ENCODE peak calls at places on chromosomes 2 and 18, in nine cellular contexts. X, K, R, B, Z, P, T, L and O are unnamed samples.

GRCh38 chr18:60347526-60348045 is 25.0 kb downstream of the MC4R start:
- DNase-seq in R (no peak), K (no peak), L (no peak), T (no peak), X (no peak), Z (no peak), P (no peak), B (no peak), O (no peak)

GRCh38 chr2:216478151-216478550 is 20.5 kb upstream of the RPL37A start:
- DNase-seq in P (no peak), T (no peak), X (peak), R (peak), K (peak), Z (no peak), L (no peak), B (peak), O (no peak)

GRCh38 chr2:125471963-125472362 is 1184.0 kb upstream of the GYPC start:
- DNase-seq in K (no peak), Z (no peak), P (no peak), L (peak), R (peak), T (peak), X (no peak), B (no peak), O (no peak)

GRCh38 chr2:112277591-112278220 is 2.3 kb downstream of the ZC3H6 start:
- DNase-seq in X (no peak), B (no peak), K (no peak), P (no peak), Z (no peak), L (no peak), T (no peak), R (no peak), O (no peak)

GRCh38 chr2:6975988-6976387 is 58.8 kb downstream of the RNF144A start:
- DNase-seq in K (no peak), X (no peak), T (no peak), P (no peak), B (no peak), Z (no peak), R (no peak), L (no peak), O (no peak)

GRCh38 chr2:34492781-34493455 is 893.8 kb upstream of the FAM98A start:
- DNase-seq in P (no peak), T (no peak), K (no peak), X (no peak), L (no peak), Z (no peak), B (no peak), R (no peak), O (no peak)

GRCh38 chr18:49814147-49814499 is 790 bp upstream of the ACAA2 start:
- DNase-seq in K (peak), L (peak), T (peak), B (no peak), R (peak), P (no peak), Z (no peak), X (peak), O (no peak)

GRCh38 chr2:71478806-71479205 is 25.4 kb downstream of the DYSF start:
- DNase-seq in T (no peak), Z (no peak), K (no peak), X (no peak), B (no peak), L (no peak), P (no peak), R (no peak), O (no peak)

GRCh38 chr2:239648607-239649006 is 247.8 kb upstream of the HDAC4 start:
- DNase-seq in L (no peak), P (no peak), Z (no peak), X (no peak), K (no peak), T (no peak), B (no peak), R (no peak), O (no peak)

GRCh38 chr2:43210467-43211303 is 15.7 kb downstream of the ZFP36L2 start:
- DNase-seq in K (no peak), P (no peak), T (no peak), R (no peak), X (peak), Z (no peak), B (peak), L (peak), O (no peak)

GRCh38 chr18:22066083-22066485 is 103.3 kb upstream of the GATA6 start:
- DNase-seq in R (no peak), P (no peak), T (no peak), X (no peak), Z (no peak), K (no peak), L (no peak), B (no peak), O (no peak)

GRCh38 chr2:152646264-152646663 is 71.0 kb downstream of the PRPF40A start:
- DNase-seq in L (no peak), T (no peak), R (no peak), K (no peak), X (no peak), B (no peak), Z (no peak), P (no peak), O (no peak)

GRCh38 chr2:128504242-128505149 is 185.8 kb upstream of the HS6ST1 start:
- DNase-seq in L (no peak), R (no peak), P (no peak), B (no peak), Z (no peak), X (no peak), K (no peak), T (no peak), O (no peak)